ENCODE peak calls at places on chromosomes 2 and 18, in four cellular contexts. N is psoas muscle, X is foreskin fibroblast, U is mesothelial cell of epicardium. T is an unnamed sample.

GRCh38 chr2:19911799-19912509 is 10.2 kb upstream of the TTC32 start:
- DNase-seq in N (no peak), U (no peak), X (peak), T (peak)

GRCh38 chr2:135615404-135615803 is 84.1 kb downstream of the R3HDM1 start:
- DNase-seq in X (no peak), U (no peak), N (no peak), T (no peak)

GRCh38 chr2:149885468-149885867 is 297.9 kb upstream of the MMADHC start:
- DNase-seq in N (no peak), X (peak), U (no peak), T (no peak)

GRCh38 chr2:54728669-54729120 is 5.2 kb downstream of the EML6 start:
- DNase-seq in N (no peak), U (no peak), X (peak), T (peak)

GRCh38 chr2:202429164-202429980 is 53.2 kb downstream of the BMPR2 start:
- DNase-seq in N (no peak), U (no peak), X (no peak), T (peak)

GRCh38 chr2:42787788-42788477 is 4.5 kb downstream of the HAAO start:
- DNase-seq in U (no peak), N (no peak), X (no peak), T (no peak)

GRCh38 chr18:51135361-51135760 is 62.1 kb downstream of the MEX3C start:
- DNase-seq in X (peak), N (no peak), U (no peak), T (peak)

GRCh38 chr2:12970861-12971260 is 254.1 kb downstream of the TRIB2 start:
- DNase-seq in N (no peak), X (peak), U (no peak), T (peak)

GRCh38 chr2:53609561-53609960 is 158.0 kb upstream of the CHAC2 start:
- DNase-seq in N (no peak), U (no peak), X (no peak), T (no peak)

GRCh38 chr2:219250044-219250781 is 2.8 kb upstream of the TUBA4B start:
- DNase-seq in U (no peak), X (no peak), N (no peak), T (no peak)

GRCh38 chr2:20229322-20230201 is 4.6 kb upstream of the SDC1 start:
- DNase-seq in N (no peak), X (peak), U (no peak), T (no peak)

GRCh38 chr18:30903566-30903965 is 139.0 kb downstream of the DSC3 start:
- DNase-seq in X (no peak), U (no peak), N (no peak), T (no peak)

GRCh38 chr2:63424329-63425078 is 163.8 kb downstream of the WDPCP start:
- DNase-seq in X (peak), U (no peak), N (peak), T (peak)

GRCh38 chr2:144548532-144549191 is 28.7 kb upstream of the ZEB2 start:
- DNase-seq in U (no peak), N (no peak), X (no peak), T (no peak)

GRCh38 chr2:61854435-61855177 is 746 bp upstream of the FAM161A start:
- DNase-seq in X (peak), U (peak), N (peak), T (peak)

GRCh38 chr18:8702668-8703067 is 2.7 kb upstream of the MTCL1 start:
- DNase-seq in U (no peak), X (no peak), N (no peak), T (no peak)

GRCh38 chr2:95314964-95315611 is 17.9 kb downstream of the KCNIP3 start:
- DNase-seq in U (no peak), N (peak), X (peak), T (peak)
- TF ChIP-seq CTCF in U (peak), N (peak), X (peak), T (peak)

GRCh38 chr2:225008935-225009334 is 33.3 kb downstream of the DOCK10 start:
- DNase-seq in N (no peak), X (no peak), U (no peak), T (no peak)
- TF ChIP-seq CTCF in N (peak), X (peak), U (no peak), T (peak)

GRCh38 chr2:25521665-25522387 is 151.6 kb downstream of the DTNB start:
- DNase-seq in X (peak), N (no peak), U (no peak), T (peak)
- TF ChIP-seq CTCF in X (peak), N (peak), U (peak), T (peak)

DNA sequence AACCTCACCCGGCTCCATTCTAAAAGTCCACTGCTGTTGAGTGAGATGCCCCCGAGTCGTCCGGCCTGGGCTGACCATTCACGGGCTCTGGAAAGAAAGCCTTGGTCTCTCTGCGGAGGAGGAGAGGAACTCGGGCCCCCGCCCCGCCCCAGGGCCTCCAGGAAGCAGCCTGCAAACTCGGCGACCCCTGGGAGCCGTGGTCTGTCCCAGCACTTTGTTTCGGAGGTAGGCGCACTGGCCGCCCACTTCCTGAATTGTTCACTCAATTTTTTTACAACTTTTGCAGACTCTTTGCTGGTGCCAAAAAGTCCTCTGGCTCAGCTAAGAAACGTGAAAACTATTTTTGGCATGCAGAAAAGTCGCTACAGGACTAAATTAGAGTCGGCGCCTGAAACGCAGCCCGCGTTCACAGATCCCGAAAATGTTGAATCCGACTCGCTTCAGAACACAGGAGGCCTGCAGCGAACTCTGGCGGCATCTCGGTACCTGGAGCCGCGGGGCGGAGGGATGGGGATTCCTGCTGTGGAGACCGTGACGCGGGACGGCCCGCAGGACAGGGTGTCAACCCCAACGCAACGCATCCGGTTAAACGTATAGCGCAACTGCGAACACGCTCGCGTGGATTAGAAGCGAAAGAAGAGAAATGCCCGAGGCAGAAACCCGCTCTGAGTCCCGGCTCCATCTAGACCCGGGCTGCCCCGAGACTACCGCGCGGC is 1.5 kb downstream of the PXDN start:
- DNase-seq in U (peak), N (peak), X (peak), T (peak)
- TF ChIP-seq CTCF in U (no peak), N (peak), X (peak), T (peak)

T was measured in HFFc6.